ENCODE peak calls at places on chromosomes 6 and 20, in five cellular contexts. R, V, G, F and S are unnamed samples.

GRCh38 chr20:57600324-57601210 is 19.7 kb downstream of the ZBP1 start:
- DNase-seq in F (no peak), R (no peak), V (peak; percentile 17), G (peak; percentile 18), S (no peak)

GRCh38 chr20:23122321-23122720 is 36.2 kb upstream of the CD93 start:
- DNase-seq in V (no peak), R (no peak), G (no peak), F (no peak), S (no peak)

GRCh38 chr6:163711615-163712568 is 297.4 kb downstream of the QKI start:
- DNase-seq in F (no peak), G (no peak), R (no peak), V (no peak), S (peak; percentile 45)

GRCh38 chr20:39524371-39524911 is 562.3 kb downstream of the DHX35 start:
- DNase-seq in V (no peak), R (no peak), G (peak; percentile 62), F (no peak), S (no peak)

GRCh38 chr6:118936304-118936703 is 1.3 kb upstream of the MCM9 start:
- DNase-seq in R (no peak), F (no peak), G (no peak), V (no peak), S (no peak)

GRCh38 chr6:348860-349396 is 42.6 kb upstream of the IRF4 start:
- DNase-seq in V (no peak), F (no peak), R (no peak), G (no peak), S (no peak)

GRCh38 chr20:15496501-15497039 is 1076.7 kb downstream of the KIF16B start:
- DNase-seq in G (no peak), R (no peak), F (no peak), V (no peak), S (no peak)

GRCh38 chr6:103893082-103893481 is 966.6 kb downstream of the HACE1 start:
- DNase-seq in F (no peak), G (peak; percentile 3), V (peak; percentile 6), R (no peak), S (no peak)

GRCh38 chr20:53157443-53158408 is 185.6 kb downstream of the TSHZ2 start:
- DNase-seq in F (peak; percentile 13), R (peak; percentile 53), G (no peak), V (peak; percentile 45), S (peak; percentile 73)

GRCh38 chr6:159829515-159829914 is 29.4 kb downstream of the PNLDC1 start:
- DNase-seq in G (peak; percentile 67), R (peak; percentile 21), F (no peak), V (no peak), S (no peak)

GRCh38 chr6:27624672-27625262 is 151.9 kb upstream of the ZNF184 start:
- DNase-seq in G (no peak), V (no peak), R (no peak), F (no peak), S (no peak)
- H3K27me3 ChIP-seq in G (peaks cover 9% of the 10 kb centered on the region), V (no peaks in the 10 kb centered on the region), R (no peaks in the 10 kb centered on the region), F (peaks cover 2% of the 10 kb centered on the region), S (no peaks in the 10 kb centered on the region)

GRCh38 chr20:44817143-44817910 is 7.0 kb upstream of the RIMS4 start:
- DNase-seq in V (no peak), F (no peak), R (no peak), G (no peak), S (no peak)
- H3K27me3 ChIP-seq in V (peaks cover 3% of the 10 kb centered on the region), F (peaks cover 2% of the 10 kb centered on the region), R (peaks cover 21% of the 10 kb centered on the region), G (peaks cover 54% of the 10 kb centered on the region), S (peaks cover 10% of the 10 kb centered on the region)

DNA sequence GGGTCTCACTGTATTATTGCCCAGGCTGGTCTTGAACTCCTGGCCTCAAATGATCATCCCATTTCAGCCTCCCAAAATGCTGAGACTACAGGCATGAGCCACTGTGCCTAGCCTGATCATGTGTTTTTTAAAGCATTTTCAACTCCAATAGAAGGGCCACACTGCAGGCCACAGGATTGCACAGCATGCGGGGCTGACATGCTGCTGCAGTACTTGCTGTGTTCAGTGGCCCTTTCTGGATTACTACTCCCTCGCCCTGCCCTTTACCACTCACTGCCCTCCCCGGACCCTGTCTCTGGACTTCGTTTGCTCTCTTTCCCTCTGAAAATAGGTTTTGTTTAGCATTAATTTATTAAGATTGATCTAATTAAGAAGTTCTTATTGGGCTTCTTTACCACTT is 37.3 kb downstream of the HECA start:
- DNase-seq in V (no peak), G (no peak), R (no peak), F (no peak), S (no peak)
- H3K27me3 ChIP-seq in V (no peaks in the 10 kb centered on the region), G (no peaks in the 10 kb centered on the region), R (no peaks in the 10 kb centered on the region), F (no peaks in the 10 kb centered on the region), S (no peaks in the 10 kb centered on the region)

GRCh38 chr6:98843274-98844243 is 9.2 kb downstream of the POU3F2 start:
- DNase-seq in G (no peak), F (no peak), R (no peak), V (no peak), S (no peak)
- H3K27me3 ChIP-seq in G (peaks cover 100% of the 10 kb centered on the region), F (peaks cover 39% of the 10 kb centered on the region), R (peaks cover 87% of the 10 kb centered on the region), V (peaks cover 92% of the 10 kb centered on the region), S (no peaks in the 10 kb centered on the region)

GRCh38 chr20:58792426-58792825 is 58.3 kb downstream of the GNAS-AS1 start:
- DNase-seq in G (no peak), F (no peak), V (no peak), R (no peak), S (no peak)
- H3K27me3 ChIP-seq in G (peaks cover 21% of the 10 kb centered on the region), F (peaks cover 6% of the 10 kb centered on the region), V (peaks cover 2% of the 10 kb centered on the region), R (peaks cover 52% of the 10 kb centered on the region), S (peaks cover 26% of the 10 kb centered on the region)

GRCh38 chr6:41423002-41423401 is 87.6 kb downstream of the NCR2 start:
- DNase-seq in R (no peak), V (no peak), F (no peak), G (no peak), S (no peak)

GRCh38 chr6:41425511-41425910 is 90.1 kb downstream of the NCR2 start:
- DNase-seq in R (no peak), F (no peak), V (no peak), G (no peak), S (no peak)

GRCh38 chr6:41426438-41426851 is 91.0 kb downstream of the NCR2 start:
- DNase-seq in V (no peak), F (no peak), R (no peak), G (no peak), S (no peak)

GRCh38 chr6:41422156-41422555 is 86.7 kb downstream of the NCR2 start:
- DNase-seq in V (no peak), R (no peak), F (no peak), G (no peak), S (peak; percentile 56)

DNA sequence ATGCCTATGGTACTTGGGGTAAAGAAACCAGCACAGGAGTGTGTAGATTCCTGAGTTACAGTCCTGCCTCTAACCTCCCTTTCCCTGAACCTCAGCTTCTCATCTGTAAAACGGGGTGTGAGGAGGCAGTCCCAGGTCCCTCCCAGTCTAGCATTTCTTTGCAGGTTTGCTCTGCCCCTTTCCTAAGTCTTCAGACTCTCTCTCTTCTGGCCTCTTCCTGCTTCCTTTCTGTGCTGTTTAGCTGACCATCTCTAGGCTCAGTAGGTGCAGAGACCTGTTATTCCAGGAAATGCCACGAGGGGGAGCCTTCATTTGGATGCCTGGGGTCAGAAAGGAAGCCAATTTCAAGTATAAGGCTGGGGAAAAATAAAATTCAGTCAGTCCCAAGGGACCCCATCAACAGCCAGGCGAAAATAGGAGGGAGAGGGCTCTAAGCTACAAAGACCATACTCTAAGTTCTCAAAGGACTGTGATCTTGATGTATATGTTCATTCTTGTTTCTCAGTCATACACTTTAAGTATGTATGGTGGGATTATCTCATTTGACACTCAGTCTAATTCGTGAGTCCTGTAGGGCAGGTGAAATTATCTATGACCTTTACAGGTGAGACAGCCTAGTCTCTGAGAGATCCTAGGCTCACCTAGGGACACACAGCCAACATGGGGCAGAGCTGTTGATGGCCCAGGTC is 89.1 kb downstream of the NCR2 start:
- DNase-seq in G (peak; percentile 48), R (peak; percentile 71), V (peak; percentile 85), F (peak; percentile 53), S (peak; percentile 73)
- H3K27me3 ChIP-seq in G (peaks cover 92% of the 10 kb centered on the region), R (peaks cover 68% of the 10 kb centered on the region), V (peaks cover 13% of the 10 kb centered on the region), F (peaks cover 15% of the 10 kb centered on the region), S (peaks cover 13% of the 10 kb centered on the region)

GRCh38 chr20:46312075-46312944 is 4.0 kb upstream of the CDH22 start:
- DNase-seq in R (no peak), G (no peak), V (no peak), F (no peak), S (peak; percentile 51)

GRCh38 chr20:46317685-46318177 is 9.4 kb upstream of the CDH22 start:
- DNase-seq in V (no peak), G (no peak), R (no peak), F (no peak), S (no peak)

GRCh38 chr20:46312945-46313861 is 4.9 kb upstream of the CDH22 start:
- DNase-seq in G (no peak), R (no peak), V (no peak), F (no peak), S (no peak)

GRCh38 chr20:46316984-46317684 is 8.8 kb upstream of the CDH22 start:
- DNase-seq in G (no peak), V (no peak), R (no peak), F (no peak), S (peak; percentile 96)

DNA sequence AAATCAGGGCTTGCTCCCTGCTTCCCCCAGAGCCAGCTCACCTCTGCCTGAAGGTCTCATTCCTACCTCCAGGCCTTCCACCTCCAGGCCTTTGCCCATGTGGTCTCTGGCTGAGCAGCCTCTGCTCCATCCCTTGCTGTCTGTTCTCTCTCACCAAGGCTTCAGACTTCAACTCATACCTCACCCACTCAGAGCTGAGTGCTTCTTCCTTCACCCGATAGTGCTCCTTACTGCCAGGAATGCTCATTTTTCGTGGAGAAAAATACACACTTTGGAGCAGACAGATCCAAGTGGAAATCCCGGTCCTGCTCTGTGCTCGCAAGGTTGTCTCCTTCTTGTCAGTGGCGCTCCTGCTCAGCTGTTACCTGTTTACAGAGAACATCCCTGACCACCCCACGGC is 7.0 kb upstream of the CDH22 start:
- DNase-seq in F (no peak), R (no peak), G (no peak), V (no peak), S (no peak)
- H3K27me3 ChIP-seq in F (peaks cover 29% of the 10 kb centered on the region), R (peaks cover 88% of the 10 kb centered on the region), G (peaks cover 98% of the 10 kb centered on the region), V (peaks cover 72% of the 10 kb centered on the region), S (peaks cover 56% of the 10 kb centered on the region)

GRCh38 chr6:50846860-50847171 is 28.1 kb downstream of the TFAP2B start:
- DNase-seq in F (no peak), R (no peak), V (no peak), G (no peak), S (no peak)

GRCh38 chr6:50846109-50846859 is 27.6 kb downstream of the TFAP2B start:
- DNase-seq in G (no peak), R (no peak), V (no peak), F (no peak), S (no peak)

GRCh38 chr6:50847890-50848594 is 29.4 kb downstream of the TFAP2B start:
- DNase-seq in F (no peak), G (no peak), R (no peak), V (no peak), S (no peak)

GRCh38 chr6:50843842-50844241 is 25.2 kb downstream of the TFAP2B start:
- DNase-seq in R (no peak), F (no peak), V (no peak), G (no peak), S (no peak)

DNA sequence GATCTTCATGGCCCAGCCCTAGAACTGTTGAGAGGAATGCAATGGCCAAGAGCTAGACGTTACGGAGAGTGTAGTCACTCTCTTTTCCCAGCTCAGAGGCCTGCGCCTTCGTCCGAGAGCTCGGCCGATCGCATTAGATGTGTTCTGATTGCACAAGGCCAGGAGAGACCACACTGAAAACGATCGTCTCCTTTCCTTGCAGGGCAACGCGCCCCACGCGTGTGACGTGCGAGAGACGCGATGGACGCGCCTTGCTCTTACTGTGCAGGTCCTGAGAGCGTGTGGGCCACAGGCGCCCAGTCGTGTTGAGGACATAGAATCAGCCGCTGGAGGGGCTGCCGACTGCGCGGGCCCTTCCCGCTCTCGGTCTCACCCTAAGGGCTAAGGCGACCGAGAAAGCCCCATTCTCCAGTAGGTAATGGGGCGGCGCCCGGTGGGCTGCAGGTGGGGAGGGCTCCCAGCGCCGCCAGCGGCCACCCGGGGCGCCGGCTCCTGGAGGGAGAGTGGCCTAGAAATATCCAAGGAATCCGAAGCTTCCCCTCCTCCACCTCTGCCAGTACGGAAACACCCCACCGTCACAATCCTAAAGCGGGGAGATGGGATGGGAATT is 26.9 kb downstream of the TFAP2B start:
- DNase-seq in R (no peak), F (no peak), V (no peak), G (no peak), S (no peak)
- H3K27me3 ChIP-seq in R (peaks cover 37% of the 10 kb centered on the region), F (peaks cover 3% of the 10 kb centered on the region), V (peaks cover 14% of the 10 kb centered on the region), G (peaks cover 64% of the 10 kb centered on the region), S (no peaks in the 10 kb centered on the region)